ENCODE peak calls at places on chromosomes 11 and 22, in seven cellular contexts. E, K, L, J, W, C and A are unnamed samples.

GRCh38 chr11:14065692-14066091 is 103.2 kb downstream of the SPON1 start:
- DNase-seq in E (no peak), K (no peak), L (no peak), J (no peak), W (no peak), C (no peak), A (no peak)

GRCh38 chr22:17842386-17842785 is 68.1 kb upstream of the BID start:
- DNase-seq in E (no peak), K (no peak), L (no peak), J (no peak), W (peak), C (no peak), A (peak)

GRCh38 chr11:3056296-3057068 is 741 bp downstream of the CARS1 start:
- DNase-seq in E (no peak), K (peak), L (no peak), J (no peak), W (peak), C (no peak), A (no peak)

GRCh38 chr22:39242809-39243442 is 1.9 kb downstream of the PDGFB start:
- DNase-seq in E (no peak), K (no peak), L (no peak), J (peak), W (peak), C (peak), A (peak)

GRCh38 chr11:16946477-16947282 is 67.5 kb downstream of the PLEKHA7 start:
- DNase-seq in E (no peak), K (no peak), L (no peak), J (no peak), W (peak), C (no peak), A (no peak)

GRCh38 chr11:78991681-78992080 is 417.0 kb upstream of the NARS2 start:
- DNase-seq in E (no peak), K (no peak), L (no peak), J (no peak), W (no peak), C (no peak), A (no peak)

GRCh38 chr11:96137357-96137756 is 205.6 kb downstream of the MAML2 start:
- DNase-seq in E (no peak), K (no peak), L (no peak), J (no peak), W (no peak), C (no peak), A (no peak)

GRCh38 chr22:21755855-21756284 is 20.3 kb upstream of the YPEL1 start:
- DNase-seq in E (no peak), K (peak), L (no peak), J (no peak), W (no peak), C (no peak), A (no peak)

GRCh38 chr22:37242395-37242918 is 1.6 kb downstream of the RAC2 start:
- DNase-seq in E (no peak), K (no peak), L (no peak), J (no peak), W (peak), C (peak), A (peak)

GRCh38 chr22:19149047-19149883 is 827 bp downstream of the GSC2 start:
- DNase-seq in E (no peak), K (no peak), L (no peak), J (peak), W (peak), C (peak), A (no peak)

GRCh38 chr22:21015051-21016006 is at the start of gene P2RX6:
- DNase-seq in E (peak), K (peak), L (peak), J (no peak), W (no peak), C (no peak), A (no peak)

GRCh38 chr11:61120865-61121831 is 18.9 kb downstream of the CD5 start:
- DNase-seq in E (no peak), K (no peak), L (no peak), J (no peak), W (no peak), C (peak), A (no peak)

GRCh38 chr11:1782831-1783724 is 19.4 kb upstream of the CTSD start:
- DNase-seq in E (no peak), K (no peak), L (no peak), J (no peak), W (no peak), C (no peak), A (no peak)

GRCh38 chr11:127110542-127110941 is 110.0 kb upstream of the KIRREL3 start:
- DNase-seq in E (no peak), K (no peak), L (no peak), J (no peak), W (no peak), C (no peak), A (no peak)

GRCh38 chr11:12917830-12918229 is 91.3 kb upstream of the RASSF10 start:
- DNase-seq in E (no peak), K (no peak), L (no peak), J (no peak), W (no peak), C (no peak), A (no peak)

GRCh38 chr11:46674463-46675287 is 25.7 kb downstream of the ARHGAP1 start:
- DNase-seq in E (no peak), K (peak), L (no peak), J (peak), W (peak), C (no peak), A (no peak)

GRCh38 chr11:109085708-109086373 is 336.1 kb upstream of the C11orf87 start:
- DNase-seq in E (no peak), K (peak), L (no peak), J (no peak), W (no peak), C (no peak), A (no peak)

GRCh38 chr11:74225565-74225964 is 54.5 kb downstream of the PPME1 start:
- DNase-seq in E (no peak), K (no peak), L (no peak), J (no peak), W (no peak), C (no peak), A (no peak)

GRCh38 chr11:57842873-57843272 is 81.3 kb downstream of the CTNND1 start:
- DNase-seq in E (no peak), K (no peak), L (no peak), J (no peak), W (no peak), C (no peak), A (no peak)